ENCODE peak calls at places on chromosomes 13 and 19, in ten cellular contexts. N, D, T, A, M, Z, E, L, K and Q are unnamed samples.

GRCh38 chr19:53903055-53903680 is 5.9 kb upstream of the CACNG7 start:
- DNase-seq in N (no peak), D (no peak), T (no peak), A (no peak), M (no peak), Z (no peak), E (peak), L (no peak), K (no peak), Q (peak)

GRCh38 chr19:33703821-33704220 is 82.1 kb downstream of the CHST8 start:
- DNase-seq in N (no peak), D (no peak), T (no peak), A (no peak), M (no peak), Z (no peak), E (no peak), L (no peak), K (no peak), Q (no peak)

GRCh38 chr13:99916366-99917103 is 55.0 kb downstream of the ZIC5 start:
- DNase-seq in N (no peak), D (no peak), T (no peak), A (no peak), M (no peak), Z (no peak), E (peak), L (no peak), K (peak), Q (no peak)

GRCh38 chr13:113963376-113963775 is 10.5 kb downstream of the C13orf46 start:
- DNase-seq in N (no peak), D (no peak), T (no peak), A (peak), M (peak), Z (no peak), E (no peak), L (no peak), K (no peak), Q (no peak)

GRCh38 chr19:11663162-11663561 is 65.9 kb downstream of the ZNF627 start:
- DNase-seq in N (no peak), D (no peak), T (no peak), A (no peak), M (no peak), Z (no peak), E (no peak), L (no peak), K (no peak), Q (no peak)

GRCh38 chr13:74197686-74198085 is 63.5 kb upstream of the KLF12 start:
- DNase-seq in N (no peak), D (no peak), T (no peak), A (no peak), M (no peak), Z (no peak), E (no peak), L (no peak), K (no peak), Q (no peak)

GRCh38 chr13:73937420-73937819 is 196.8 kb downstream of the KLF12 start:
- DNase-seq in N (no peak), D (no peak), T (no peak), A (no peak), M (no peak), Z (no peak), E (no peak), L (no peak), K (no peak), Q (no peak)

GRCh38 chr13:99033814-99034213 is 56.0 kb upstream of the DOCK9 start:
- DNase-seq in N (no peak), D (no peak), T (no peak), A (no peak), M (no peak), Z (no peak), E (peak), L (no peak), K (no peak), Q (no peak)

GRCh38 chr13:102400619-102401125 is 1.2 kb downstream of the FGF14 start:
- DNase-seq in N (peak), D (no peak), T (peak), A (peak), M (no peak), Z (no peak), E (no peak), L (no peak), K (no peak), Q (no peak)

GRCh38 chr13:77002590-77003190 is 10.8 kb downstream of the CLN5 start:
- DNase-seq in N (no peak), D (no peak), T (no peak), A (no peak), M (no peak), Z (no peak), E (peak), L (no peak), K (no peak), Q (no peak)

GRCh38 chr13:49307365-49307764 is 59.6 kb downstream of the CDADC1 start:
- DNase-seq in N (peak), D (no peak), T (no peak), A (no peak), M (no peak), Z (no peak), E (no peak), L (no peak), K (no peak), Q (no peak)

GRCh38 chr19:55118401-55118991 is 1.1 kb upstream of the PPP1R12C start:
- DNase-seq in N (no peak), D (peak), T (peak), A (no peak), M (no peak), Z (no peak), E (peak), L (no peak), K (no peak), Q (no peak)

GRCh38 chr13:23460309-23460708 is 26.8 kb upstream of the SACS start:
- DNase-seq in N (no peak), D (no peak), T (no peak), A (no peak), M (no peak), Z (no peak), E (no peak), L (no peak), K (no peak), Q (no peak)

GRCh38 chr19:34217952-34218817 is 36.2 kb upstream of the GARRE1 start:
- DNase-seq in N (peak), D (peak), T (no peak), A (no peak), M (peak), Z (no peak), E (no peak), L (peak), K (peak), Q (peak)

GRCh38 chr19:2394054-2394668 is 33.2 kb downstream of the TIMM13 start:
- DNase-seq in N (no peak), D (peak), T (no peak), A (no peak), M (peak), Z (no peak), E (no peak), L (no peak), K (no peak), Q (no peak)

GRCh38 chr13:66461021-66461420 is 769.1 kb downstream of the PCDH9 start:
- DNase-seq in N (no peak), D (no peak), T (no peak), A (no peak), M (no peak), Z (no peak), E (no peak), L (no peak), K (no peak), Q (no peak)

GRCh38 chr13:77820431-77821149 is 98.0 kb downstream of the EDNRB start:
- DNase-seq in N (no peak), D (no peak), T (no peak), A (no peak), M (no peak), Z (no peak), E (no peak), L (no peak), K (no peak), Q (no peak)

GRCh38 chr13:80871481-80871880 is 530.6 kb upstream of the SPRY2 start:
- DNase-seq in N (no peak), D (no peak), T (no peak), A (no peak), M (no peak), Z (no peak), E (no peak), L (no peak), K (peak), Q (no peak)

GRCh38 chr13:39023761-39024160 is 14.1 kb downstream of the PROSER1 start:
- DNase-seq in N (no peak), D (peak), T (no peak), A (no peak), M (no peak), Z (no peak), E (no peak), L (no peak), K (no peak), Q (no peak)

GRCh38 chr13:25069911-25070310 is 26.0 kb upstream of the PABPC3 start:
- DNase-seq in N (no peak), D (no peak), T (no peak), A (no peak), M (no peak), Z (no peak), E (no peak), L (no peak), K (no peak), Q (no peak)

GRCh38 chr13:25065974-25066770 is 29.8 kb upstream of the PABPC3 start:
- DNase-seq in N (no peak), D (no peak), T (no peak), A (no peak), M (no peak), Z (no peak), E (no peak), L (no peak), K (no peak), Q (no peak)

GRCh38 chr13:25067054-25067453 is 28.9 kb upstream of the PABPC3 start:
- DNase-seq in N (no peak), D (no peak), T (no peak), A (no peak), M (no peak), Z (no peak), E (no peak), L (no peak), K (no peak), Q (no peak)

GRCh38 chr13:25069236-25069635 is 26.7 kb upstream of the PABPC3 start:
- DNase-seq in N (no peak), D (no peak), T (no peak), A (peak), M (no peak), Z (no peak), E (no peak), L (no peak), K (no peak), Q (no peak)

DNA sequence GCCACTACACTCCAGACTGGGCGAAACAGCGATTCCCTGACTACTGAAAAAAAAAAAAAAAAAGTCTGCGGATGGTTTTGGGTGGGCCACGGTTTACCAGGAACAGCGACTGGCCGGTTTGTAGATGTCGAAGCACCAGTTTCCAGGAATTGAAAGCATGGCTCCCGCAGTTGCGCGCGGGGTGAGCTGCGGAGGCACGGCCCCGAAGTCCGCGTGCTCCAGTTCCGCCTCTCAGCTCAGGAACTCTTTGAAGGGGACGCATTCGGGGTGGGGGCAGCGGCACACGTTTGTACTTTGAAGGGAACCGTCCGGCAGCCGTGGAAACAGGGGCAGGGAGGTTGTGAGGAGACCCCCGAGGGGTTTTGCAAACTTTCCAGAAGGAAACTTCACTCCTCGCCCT is 27.1 kb upstream of the PABPC3 start:
- DNase-seq in N (no peak), D (no peak), T (no peak), A (no peak), M (no peak), Z (no peak), E (no peak), L (no peak), K (no peak), Q (no peak)
- H3K27ac ChIP-seq in N (no peak), D (no peak), T (no peak), A (no peak), M (no peak), Z (no peak), E (no peak), L (no peak), K (no peak), Q (no peak)

GRCh38 chr13:67735651-67736050 is 505.5 kb upstream of the PCDH9 start:
- DNase-seq in N (no peak), D (no peak), T (no peak), A (no peak), M (no peak), Z (no peak), E (no peak), L (no peak), K (no peak), Q (no peak)
- H3K27ac ChIP-seq in N (no peak), D (no peak), T (no peak), A (no peak), M (no peak), Z (no peak), E (no peak), L (no peak), K (no peak), Q (no peak)

GRCh38 chr13:108983273-108983672 is 353.9 kb downstream of the MYO16 start:
- DNase-seq in N (no peak), D (no peak), T (no peak), A (no peak), M (no peak), Z (no peak), E (no peak), L (no peak), K (no peak), Q (no peak)
- H3K27ac ChIP-seq in N (no peak), D (no peak), T (no peak), A (no peak), M (no peak), Z (no peak), E (no peak), L (no peak), K (no peak), Q (no peak)

DNA sequence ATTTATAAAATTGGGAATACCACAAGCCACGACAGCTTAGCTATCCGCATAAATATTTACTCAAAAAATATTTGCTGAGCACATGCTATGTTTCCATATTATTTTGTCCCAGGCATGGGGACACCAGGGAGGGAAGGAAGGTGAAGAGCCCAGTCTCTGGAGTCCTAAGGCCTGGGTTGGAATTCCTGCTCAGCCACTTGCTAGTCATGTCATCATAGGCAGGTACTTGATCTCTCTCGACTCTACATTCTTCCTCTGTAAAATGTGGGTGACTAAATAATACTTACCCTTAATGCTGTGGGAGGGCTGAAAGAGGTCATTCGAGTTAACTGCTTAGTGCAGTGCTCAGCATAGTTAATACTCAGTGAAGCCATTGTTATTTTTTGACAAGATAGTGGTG is 4.3 kb upstream of the RNASEH2B start:
- DNase-seq in N (no peak), D (no peak), T (no peak), A (no peak), M (no peak), Z (no peak), E (peak), L (no peak), K (no peak), Q (no peak)
- H3K27ac ChIP-seq in N (no peak), D (no peak), T (no peak), A (peak), M (no peak), Z (no peak), E (no peak), L (no peak), K (no peak), Q (no peak)

DNA sequence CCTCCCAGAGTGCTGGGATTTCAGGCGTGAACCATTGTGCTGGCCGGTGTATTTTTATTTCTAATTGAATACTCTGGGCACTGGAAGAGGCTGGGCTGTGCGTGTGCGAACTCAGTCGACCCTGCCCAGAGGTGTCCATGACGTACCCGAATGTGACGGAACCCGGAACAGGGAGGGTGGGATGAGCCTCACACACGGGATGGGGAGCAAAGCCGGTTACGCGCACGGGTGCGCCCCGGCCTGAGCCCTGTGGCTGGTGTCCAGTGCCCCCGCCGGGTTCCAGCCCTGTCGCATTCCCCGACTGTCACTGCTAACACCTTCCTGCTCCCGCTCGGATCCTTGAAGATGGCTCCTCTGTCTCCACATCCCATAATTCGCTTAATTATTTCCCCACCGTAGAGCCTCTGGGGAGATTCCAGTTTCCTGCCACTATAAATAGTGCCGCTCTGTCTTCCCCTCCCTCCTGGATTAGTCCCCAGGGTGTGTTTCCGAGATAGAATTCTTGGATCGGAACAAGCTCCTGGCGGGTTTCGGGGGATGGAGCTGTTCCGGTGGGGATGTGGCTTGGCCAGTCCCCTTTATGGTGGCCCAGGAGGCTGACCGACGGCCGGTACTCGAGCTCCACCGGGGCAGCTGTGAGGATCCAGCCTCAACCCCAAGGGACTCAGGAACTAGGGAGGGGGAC is 22.0 kb downstream of the SBNO2 start:
- DNase-seq in N (peak), D (no peak), T (no peak), A (peak), M (no peak), Z (no peak), E (no peak), L (no peak), K (no peak), Q (no peak)
- H3K27ac ChIP-seq in N (peak), D (no peak), T (peak), A (peak), M (no peak), Z (peak), E (no peak), L (peak), K (no peak), Q (no peak)

GRCh38 chr19:6239871-6240676 is 39.7 kb downstream of the MLLT1 start:
- DNase-seq in N (no peak), D (no peak), T (no peak), A (peak), M (no peak), Z (no peak), E (no peak), L (no peak), K (no peak), Q (no peak)

GRCh38 chr19:6236310-6237291 is 43.2 kb downstream of the MLLT1 start:
- DNase-seq in N (no peak), D (peak), T (no peak), A (peak), M (no peak), Z (no peak), E (no peak), L (peak), K (no peak), Q (no peak)

GRCh38 chr19:6239401-6239844 is 40.4 kb downstream of the MLLT1 start:
- DNase-seq in N (no peak), D (no peak), T (no peak), A (peak), M (no peak), Z (no peak), E (no peak), L (peak), K (no peak), Q (no peak)

GRCh38 chr19:6238256-6238642 is 41.5 kb downstream of the MLLT1 start:
- DNase-seq in N (no peak), D (no peak), T (no peak), A (no peak), M (no peak), Z (no peak), E (no peak), L (no peak), K (no peak), Q (peak)

GRCh38 chr19:6238643-6239281 is 41.0 kb downstream of the MLLT1 start:
- DNase-seq in N (peak), D (no peak), T (no peak), A (peak), M (no peak), Z (no peak), E (no peak), L (peak), K (no peak), Q (no peak)
- H3K27ac ChIP-seq in N (peak), D (peak), T (peak), A (peak), M (no peak), Z (peak), E (peak), L (peak), K (no peak), Q (no peak)

GRCh38 chr19:52094526-52094925 is 1.0 kb downstream of the ZNF841 start:
- DNase-seq in N (no peak), D (no peak), T (no peak), A (no peak), M (no peak), Z (no peak), E (peak), L (no peak), K (no peak), Q (no peak)
- H3K27ac ChIP-seq in N (peak), D (peak), T (no peak), A (no peak), M (no peak), Z (no peak), E (no peak), L (no peak), K (no peak), Q (no peak)

DNA sequence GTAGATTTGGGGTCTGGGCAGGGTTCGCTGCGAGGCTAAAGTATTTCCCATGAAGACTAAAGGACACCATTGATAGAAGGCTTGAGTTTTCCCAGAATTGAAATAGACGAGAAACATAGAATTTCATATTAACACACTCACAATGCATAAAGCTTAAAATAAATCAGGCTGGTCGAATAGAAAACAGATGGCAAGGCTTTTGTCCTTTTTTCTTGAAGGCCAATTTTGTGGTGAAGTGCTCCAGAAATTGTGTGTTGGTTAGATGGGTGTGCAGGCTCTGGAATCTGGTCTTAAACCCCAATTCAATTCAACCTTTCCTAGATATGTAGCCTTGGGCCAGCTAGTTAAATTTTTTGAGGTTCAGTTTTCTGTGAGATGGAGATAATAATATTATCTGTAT is 56.9 kb upstream of the LRCH1 start:
- DNase-seq in N (no peak), D (no peak), T (no peak), A (no peak), M (no peak), Z (no peak), E (no peak), L (no peak), K (no peak), Q (no peak)
- H3K27ac ChIP-seq in N (no peak), D (no peak), T (no peak), A (no peak), M (no peak), Z (peak), E (no peak), L (peak), K (no peak), Q (no peak)

DNA sequence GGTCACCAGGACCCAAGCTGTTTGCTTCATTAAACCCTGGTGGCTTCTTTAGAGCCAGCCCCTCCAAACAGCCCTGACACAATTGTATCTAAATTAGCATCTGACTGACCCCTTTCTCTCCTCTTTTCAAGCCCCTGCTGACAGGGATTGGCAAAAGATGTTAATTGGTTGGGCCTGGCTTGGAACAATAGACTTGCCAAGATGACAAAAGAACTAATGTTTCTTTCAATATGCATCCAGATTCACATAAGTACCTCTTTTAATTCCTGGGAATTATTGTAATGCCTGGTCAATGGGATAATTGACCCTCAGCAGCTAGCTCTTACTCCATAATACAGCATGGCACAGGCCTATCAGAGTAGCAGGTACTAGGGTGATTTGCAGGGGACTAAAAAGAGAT is 140.8 kb downstream of the SHISA2 start:
- DNase-seq in N (no peak), D (no peak), T (no peak), A (no peak), M (no peak), Z (no peak), E (no peak), L (no peak), K (no peak), Q (no peak)
- H3K27ac ChIP-seq in N (no peak), D (no peak), T (no peak), A (no peak), M (no peak), Z (no peak), E (no peak), L (no peak), K (no peak), Q (no peak)